ENCODE peak calls at places on chromosome X, in seven cellular contexts. One of them, this sample, is unnamed.

GRCh38 chrX:86133761-86134160 is 14.5 kb upstream of the DACH2 start:
- DNase-seq in breast epithelium: no peak
- DNase-seq in lower lobe of right lung: no peak
- DNase-seq in mammary epithelial cell: no peak
- DNase-seq in body of pancreas: no peak
- DNase-seq in cardiac fibroblast: peak; percentile 10
- DNase-seq in foreskin fibroblast: peak; percentile 20
- DNase-seq in this sample: no peak

GRCh38 chrX:119118780-119119395 is 8.7 kb downstream of the KIAA1210 start:
- DNase-seq in mammary epithelial cell: peak; percentile 8
- DNase-seq in lower lobe of right lung: peak; percentile 45
- DNase-seq in body of pancreas: peak; percentile 58
- DNase-seq in foreskin fibroblast: peak; percentile 64
- DNase-seq in cardiac fibroblast: peak; percentile 58
- DNase-seq in breast epithelium: peak; percentile 50
- DNase-seq in this sample: peak; percentile 54

GRCh38 chrX:25596881-25597280 is 541.3 kb upstream of the MAGEB18 start:
- DNase-seq in body of pancreas: no peak
- DNase-seq in cardiac fibroblast: peak; percentile 16
- DNase-seq in foreskin fibroblast: no peak
- DNase-seq in lower lobe of right lung: no peak
- DNase-seq in breast epithelium: no peak
- DNase-seq in mammary epithelial cell: no peak
- DNase-seq in this sample: no peak

GRCh38 chrX:150546711-150547153 is 21.7 kb upstream of the MTM1 start:
- DNase-seq in cardiac fibroblast: peak; percentile 30
- DNase-seq in foreskin fibroblast: no peak
- DNase-seq in breast epithelium: no peak
- DNase-seq in lower lobe of right lung: no peak
- DNase-seq in body of pancreas: no peak
- DNase-seq in mammary epithelial cell: no peak
- DNase-seq in this sample: peak; percentile 47

GRCh38 chrX:124086411-124086810 is 124.9 kb downstream of the STAG2 start:
- DNase-seq in foreskin fibroblast: no peak
- DNase-seq in body of pancreas: no peak
- DNase-seq in cardiac fibroblast: no peak
- DNase-seq in lower lobe of right lung: no peak
- DNase-seq in mammary epithelial cell: no peak
- DNase-seq in breast epithelium: no peak
- DNase-seq in this sample: no peak

GRCh38 chrX:6225307-6226052 is 3.2 kb downstream of the NLGN4X start:
- DNase-seq in breast epithelium: no peak
- DNase-seq in lower lobe of right lung: no peak
- DNase-seq in body of pancreas: no peak
- DNase-seq in cardiac fibroblast: no peak
- DNase-seq in foreskin fibroblast: peak; percentile 19
- DNase-seq in mammary epithelial cell: peak; percentile 5
- DNase-seq in this sample: no peak

GRCh38 chrX:107542500-107542899 is 85.8 kb upstream of the PRPS1 start:
- DNase-seq in mammary epithelial cell: peak; percentile 31
- DNase-seq in lower lobe of right lung: no peak
- DNase-seq in cardiac fibroblast: no peak
- DNase-seq in body of pancreas: peak; percentile 26
- DNase-seq in breast epithelium: no peak
- DNase-seq in foreskin fibroblast: peak; percentile 37
- DNase-seq in this sample: peak; percentile 21

GRCh38 chrX:93695981-93696380 is 22.0 kb downstream of the FAM133A start:
- DNase-seq in mammary epithelial cell: no peak
- DNase-seq in breast epithelium: no peak
- DNase-seq in foreskin fibroblast: no peak
- DNase-seq in body of pancreas: no peak
- DNase-seq in lower lobe of right lung: no peak
- DNase-seq in cardiac fibroblast: no peak
- DNase-seq in this sample: peak; percentile 15

GRCh38 chrX:19785647-19786046 is 101.8 kb downstream of the SH3KBP1 start:
- DNase-seq in body of pancreas: no peak
- DNase-seq in lower lobe of right lung: no peak
- DNase-seq in mammary epithelial cell: no peak
- DNase-seq in cardiac fibroblast: no peak
- DNase-seq in breast epithelium: no peak
- DNase-seq in foreskin fibroblast: no peak
- DNase-seq in this sample: no peak

GRCh38 chrX:108036298-108036973 is 8.4 kb upstream of the VSIG1 start:
- DNase-seq in cardiac fibroblast: peak; percentile 82
- DNase-seq in breast epithelium: no peak
- DNase-seq in body of pancreas: no peak
- DNase-seq in lower lobe of right lung: no peak
- DNase-seq in foreskin fibroblast: peak; percentile 84
- DNase-seq in mammary epithelial cell: peak; percentile 85
- DNase-seq in this sample: no peak

GRCh38 chrX:130909469-130910136 is 6.6 kb upstream of the ENOX2 start:
- DNase-seq in lower lobe of right lung: no peak
- DNase-seq in breast epithelium: no peak
- DNase-seq in cardiac fibroblast: no peak
- DNase-seq in foreskin fibroblast: no peak
- DNase-seq in mammary epithelial cell: no peak
- DNase-seq in body of pancreas: no peak
- DNase-seq in this sample: no peak

GRCh38 chrX:14922437-14922836 is 49.2 kb downstream of the MOSPD2 start:
- DNase-seq in breast epithelium: no peak
- DNase-seq in mammary epithelial cell: peak; percentile 84
- DNase-seq in foreskin fibroblast: peak; percentile 75
- DNase-seq in lower lobe of right lung: no peak
- DNase-seq in body of pancreas: no peak
- DNase-seq in cardiac fibroblast: peak; percentile 53
- DNase-seq in this sample: no peak

GRCh38 chrX:148499638-148500427 is 584 bp upstream of the AFF2 start:
- DNase-seq in breast epithelium: no peak
- DNase-seq in lower lobe of right lung: peak; percentile 32
- DNase-seq in cardiac fibroblast: no peak
- DNase-seq in foreskin fibroblast: no peak
- DNase-seq in body of pancreas: no peak
- DNase-seq in mammary epithelial cell: no peak
- DNase-seq in this sample: peak; percentile 14

GRCh38 chrX:148498067-148498466 is 2.4 kb upstream of the AFF2 start:
- DNase-seq in cardiac fibroblast: no peak
- DNase-seq in breast epithelium: no peak
- DNase-seq in lower lobe of right lung: no peak
- DNase-seq in body of pancreas: no peak
- DNase-seq in mammary epithelial cell: no peak
- DNase-seq in foreskin fibroblast: no peak
- DNase-seq in this sample: no peak

GRCh38 chrX:148504412-148504950 is 4.1 kb downstream of the AFF2 start:
- DNase-seq in mammary epithelial cell: no peak
- DNase-seq in cardiac fibroblast: no peak
- DNase-seq in breast epithelium: no peak
- DNase-seq in foreskin fibroblast: no peak
- DNase-seq in body of pancreas: no peak
- DNase-seq in lower lobe of right lung: no peak
- DNase-seq in this sample: no peak

GRCh38 chrX:148500428-148501120 is at the start of gene AFF2:
- DNase-seq in lower lobe of right lung: peak; percentile 49
- DNase-seq in mammary epithelial cell: peak; percentile 1
- DNase-seq in body of pancreas: peak; percentile 31
- DNase-seq in breast epithelium: no peak
- DNase-seq in foreskin fibroblast: peak; percentile 31
- DNase-seq in cardiac fibroblast: peak; percentile 21
- DNase-seq in this sample: peak; percentile 55

GRCh38 chrX:148501121-148502066 is 977 bp downstream of the AFF2 start:
- DNase-seq in cardiac fibroblast: no peak
- DNase-seq in body of pancreas: no peak
- DNase-seq in breast epithelium: no peak
- DNase-seq in foreskin fibroblast: peak; percentile 2
- DNase-seq in mammary epithelial cell: peak; percentile 5
- DNase-seq in lower lobe of right lung: peak; percentile 43
- DNase-seq in this sample: peak; percentile 32
- H3K4me3 ChIP-seq in cardiac fibroblast: peak overlapping the region; percentile 37
- H3K4me3 ChIP-seq in body of pancreas: no peak overlapping the region
- H3K4me3 ChIP-seq in breast epithelium: peak overlapping the region; percentile 65
- H3K4me3 ChIP-seq in foreskin fibroblast: peak overlapping the region; percentile 33
- H3K4me3 ChIP-seq in mammary epithelial cell: peak overlapping the region; percentile 49
- H3K4me3 ChIP-seq in lower lobe of right lung: peak overlapping the region; percentile 51
- H3K4me3 ChIP-seq in this sample: peak overlapping the region; percentile 66

GRCh38 chrX:71144651-71145050 is at the start of gene NLGN3:
- DNase-seq in mammary epithelial cell: no peak
- DNase-seq in breast epithelium: no peak
- DNase-seq in lower lobe of right lung: no peak
- DNase-seq in foreskin fibroblast: peak; percentile 38
- DNase-seq in body of pancreas: no peak
- DNase-seq in cardiac fibroblast: no peak
- DNase-seq in this sample: peak; percentile 20
- H3K4me3 ChIP-seq in mammary epithelial cell: no peak within 1 kb of the TSS
- H3K4me3 ChIP-seq in breast epithelium: peak within 1 kb of the TSS; percentile 52
- H3K4me3 ChIP-seq in lower lobe of right lung: peak within 1 kb of the TSS; percentile 27
- H3K4me3 ChIP-seq in foreskin fibroblast: peak within 1 kb of the TSS; percentile 15
- H3K4me3 ChIP-seq in body of pancreas: no peak within 1 kb of the TSS
- H3K4me3 ChIP-seq in cardiac fibroblast: no peak within 1 kb of the TSS
- H3K4me3 ChIP-seq in this sample: peak within 1 kb of the TSS; percentile 26

DNA sequence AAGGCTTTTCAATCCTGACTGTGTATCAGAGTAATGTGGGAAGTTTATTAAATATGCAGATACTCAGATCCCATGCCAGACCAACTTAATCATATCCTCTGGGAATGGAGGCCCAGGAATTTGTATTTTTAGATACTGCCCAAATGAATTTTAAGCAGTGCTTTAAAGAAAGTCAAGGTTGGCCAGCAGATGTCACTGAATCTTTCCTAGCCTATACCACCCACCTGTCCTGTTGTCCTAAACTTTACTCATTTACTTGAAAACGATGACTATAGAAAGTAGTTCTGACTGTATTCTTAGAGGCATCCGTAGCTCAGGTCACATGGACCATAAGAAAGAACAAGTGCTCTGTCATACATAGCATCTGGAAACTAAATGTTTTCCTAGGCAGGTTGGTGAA is 79.9 kb downstream of the AMOT start:
- DNase-seq in mammary epithelial cell: no peak
- DNase-seq in breast epithelium: no peak
- DNase-seq in foreskin fibroblast: no peak
- DNase-seq in lower lobe of right lung: no peak
- DNase-seq in cardiac fibroblast: no peak
- DNase-seq in body of pancreas: no peak
- DNase-seq in this sample: no peak
- H3K4me3 ChIP-seq in mammary epithelial cell: no peak overlapping the region
- H3K4me3 ChIP-seq in breast epithelium: no peak overlapping the region
- H3K4me3 ChIP-seq in foreskin fibroblast: no peak overlapping the region
- H3K4me3 ChIP-seq in lower lobe of right lung: no peak overlapping the region
- H3K4me3 ChIP-seq in cardiac fibroblast: no peak overlapping the region
- H3K4me3 ChIP-seq in body of pancreas: no peak overlapping the region
- H3K4me3 ChIP-seq in this sample: no peak overlapping the region

DNA sequence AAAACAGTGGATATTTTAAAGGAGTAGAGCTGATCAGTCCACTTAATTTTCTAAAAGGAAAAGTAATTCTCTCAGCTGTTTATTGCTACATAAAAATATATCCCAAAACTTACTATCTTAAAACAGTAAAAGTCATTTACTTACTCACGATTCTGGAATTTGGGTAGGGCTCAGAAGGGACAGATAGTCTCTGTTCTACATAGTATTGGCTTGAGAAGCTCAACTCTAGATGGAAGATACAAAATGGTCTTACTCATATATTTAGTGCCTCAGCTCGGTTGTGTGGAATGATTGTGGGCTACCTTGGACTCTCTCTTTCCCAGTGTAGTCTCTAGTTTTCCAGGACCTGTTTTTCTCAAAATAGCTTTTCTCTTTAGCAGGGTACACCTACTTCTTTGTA is 691.5 kb upstream of the POU3F4 start:
- DNase-seq in cardiac fibroblast: no peak
- DNase-seq in foreskin fibroblast: no peak
- DNase-seq in mammary epithelial cell: peak; percentile 51
- DNase-seq in lower lobe of right lung: no peak
- DNase-seq in body of pancreas: no peak
- DNase-seq in breast epithelium: no peak
- DNase-seq in this sample: no peak
- H3K4me3 ChIP-seq in cardiac fibroblast: no peak overlapping the region
- H3K4me3 ChIP-seq in foreskin fibroblast: no peak overlapping the region
- H3K4me3 ChIP-seq in mammary epithelial cell: no peak overlapping the region
- H3K4me3 ChIP-seq in lower lobe of right lung: no peak overlapping the region
- H3K4me3 ChIP-seq in body of pancreas: no peak overlapping the region
- H3K4me3 ChIP-seq in breast epithelium: no peak overlapping the region
- H3K4me3 ChIP-seq in this sample: no peak overlapping the region

DNA sequence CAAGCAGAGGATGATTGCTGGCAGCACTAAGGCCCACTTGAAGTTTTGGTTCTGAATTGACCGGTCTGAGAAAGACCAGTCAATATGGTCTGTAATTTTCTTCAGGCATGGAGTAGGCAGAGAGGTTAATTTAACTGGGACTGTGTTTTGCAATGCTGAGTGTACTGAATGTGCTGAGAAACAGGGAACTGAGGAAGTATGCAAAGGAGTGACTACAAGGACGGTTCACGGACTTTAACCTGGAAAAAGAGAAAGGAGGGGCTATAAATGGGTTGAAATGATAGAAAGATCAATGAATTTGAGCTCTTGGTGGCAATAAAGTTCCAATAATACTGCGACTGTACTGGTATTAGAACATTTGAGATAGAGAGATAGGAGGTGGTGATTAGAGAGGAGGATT is 84.5 kb downstream of the MAGEB17 start:
- DNase-seq in cardiac fibroblast: no peak
- DNase-seq in lower lobe of right lung: no peak
- DNase-seq in body of pancreas: no peak
- DNase-seq in breast epithelium: no peak
- DNase-seq in mammary epithelial cell: no peak
- DNase-seq in foreskin fibroblast: no peak
- DNase-seq in this sample: no peak
- H3K4me3 ChIP-seq in cardiac fibroblast: no peak overlapping the region
- H3K4me3 ChIP-seq in lower lobe of right lung: no peak overlapping the region
- H3K4me3 ChIP-seq in body of pancreas: no peak overlapping the region
- H3K4me3 ChIP-seq in breast epithelium: no peak overlapping the region
- H3K4me3 ChIP-seq in mammary epithelial cell: no peak overlapping the region
- H3K4me3 ChIP-seq in foreskin fibroblast: no peak overlapping the region
- H3K4me3 ChIP-seq in this sample: no peak overlapping the region

This sample was measured in testis.